ENCODE peak calls at places on chromosomes 13 and 19, in four cellular contexts. X is hypothalamus; L is activated CD4-positive, alpha-beta T cell treated with anti-CD3 and anti-CD28 coated beads, Interleukin-2, amount 50 U/mL, for 48 hours; N is non-pigmented ciliary epithelial cell. S is an unnamed sample.

GRCh38 chr13:41939403-41939802 is 21.5 kb downstream of the VWA8 start:
- DNase-seq in X (no peak), L (no peak), N (no peak), S (no peak)

GRCh38 chr13:31477961-31478360 is 261.4 kb upstream of the RXFP2 start:
- DNase-seq in X (no peak), L (no peak), N (peak), S (peak)

GRCh38 chr13:46667687-46668281 is 114.8 kb downstream of the LRCH1 start:
- DNase-seq in X (no peak), L (no peak), N (no peak), S (no peak)

GRCh38 chr13:67369895-67370660 is 139.9 kb upstream of the PCDH9 start:
- DNase-seq in X (no peak), L (no peak), N (peak), S (peak)

GRCh38 chr13:59269476-59269875 is 894.3 kb downstream of the DIAPH3 start:
- DNase-seq in X (no peak), L (no peak), N (peak), S (peak)

GRCh38 chr13:114120486-114121430 is 11.7 kb downstream of the RASA3 start:
- DNase-seq in X (no peak), L (no peak), N (no peak), S (no peak)

GRCh38 chr19:10260141-10260584 is 8.1 kb downstream of the MRPL4 start:
- DNase-seq in X (no peak), L (peak), N (no peak), S (no peak)

GRCh38 chr13:98299243-98299953 is 122.3 kb upstream of the RNF113B start:
- DNase-seq in X (no peak), L (no peak), N (no peak), S (no peak)

GRCh38 chr19:32599736-32600157 is 18.8 kb downstream of the PDCD5 start:
- DNase-seq in X (no peak), L (peak), N (peak), S (peak)

GRCh38 chr19:379796-380195 is 29.2 kb downstream of the C2CD4C start:
- DNase-seq in X (no peak), L (no peak), N (no peak), S (no peak)

GRCh38 chr13:66915596-66916185 is 314.4 kb downstream of the PCDH9 start:
- DNase-seq in X (no peak), L (no peak), N (peak), S (no peak)

GRCh38 chr13:36374063-36374462 is 27.9 kb upstream of the SPART start:
- DNase-seq in X (no peak), L (no peak), N (no peak), S (no peak)

GRCh38 chr13:110624766-110625756 is 9.7 kb downstream of the NAXD start:
- DNase-seq in X (no peak), L (no peak), N (no peak), S (no peak)

GRCh38 chr19:58382997-58383603 is 2.3 kb upstream of the ZNF837 start:
- DNase-seq in X (no peak), L (no peak), N (no peak), S (no peak)

GRCh38 chr13:44853641-44854040 is 135.6 kb downstream of the NUFIP1 start:
- DNase-seq in X (no peak), L (no peak), N (no peak), S (no peak)

GRCh38 chr13:50149143-50149703 is 134.0 kb downstream of the KCNRG start:
- DNase-seq in X (no peak), L (no peak), N (no peak), S (no peak)